ENCODE peak calls at places on chromosomes 7 and 10, in eight cellular contexts. X, O, W, D, Q, L, T and I are unnamed samples.

GRCh38 chr10:122333037-122333436 is 41.5 kb upstream of the PLEKHA1 start:
- DNase-seq in X (no peak), O (no peak), W (no peak), D (no peak), Q (peak; percentile 7), L (no peak), T (peak; percentile 12), I (no peak)

GRCh38 chr7:8035647-8036518 is 67.3 kb downstream of the GLCCI1 start:
- DNase-seq in X (no peak), O (peak; percentile 25), W (no peak), D (peak; percentile 65), Q (peak; percentile 56), L (peak; percentile 33), T (no peak), I (no peak)

GRCh38 chr10:51162002-51162401 is 87.7 kb downstream of the PRKG1 start:
- DNase-seq in X (no peak), O (peak; percentile 38), W (no peak), D (peak; percentile 12), Q (no peak), L (peak; percentile 39), T (no peak), I (no peak)

GRCh38 chr7:79410345-79410744 is 43.1 kb downstream of the MAGI2 start:
- DNase-seq in X (no peak), O (no peak), W (no peak), D (no peak), Q (no peak), L (no peak), T (no peak), I (no peak)

GRCh38 chr10:34816067-34817002 is 1.2 kb upstream of the PARD3 start:
- DNase-seq in X (no peak), O (peak; percentile 41), W (no peak), D (peak; percentile 56), Q (peak; percentile 42), L (peak; percentile 34), T (no peak), I (no peak)

GRCh38 chr7:108166687-108167086 is 36.5 kb upstream of the LAMB4 start:
- DNase-seq in X (no peak), O (no peak), W (no peak), D (no peak), Q (no peak), L (no peak), T (no peak), I (no peak)

GRCh38 chr7:138935438-138936079 is 45.6 kb downstream of the KIAA1549 start:
- DNase-seq in X (no peak), O (peak; percentile 88), W (no peak), D (peak; percentile 89), Q (peak; percentile 89), L (no peak), T (no peak), I (no peak)

GRCh38 chr10:15220426-15220825 is 51.9 kb upstream of the NMT2 start:
- DNase-seq in X (no peak), O (no peak), W (no peak), D (no peak), Q (no peak), L (no peak), T (no peak), I (no peak)

GRCh38 chr7:108650487-108650886 is 80.8 kb downstream of the DNAJB9 start:
- DNase-seq in X (no peak), O (peak; percentile 29), W (no peak), D (peak; percentile 74), Q (peak; percentile 1), L (no peak), T (no peak), I (no peak)